ENCODE peak calls at places on chromosomes 11 and 22, in eight cellular contexts. O, G, Z, U, M, A, W and E are unnamed samples.

GRCh38 chr11:65594991-65595920 is at the start of gene KCNK7:
- DNase-seq in G (no peak), U (no peak), O (no peak), W (no peak), Z (no peak), A (no peak), M (no peak), E (no peak)

GRCh38 chr11:36326524-36327419 is 30.7 kb downstream of the PRR5L start:
- DNase-seq in M (no peak), W (no peak), O (no peak), Z (no peak), U (no peak), G (no peak), A (no peak), E (no peak)

GRCh38 chr11:79971255-79971654 is 530.4 kb upstream of the TENM4 start:
- DNase-seq in M (no peak), U (no peak), Z (no peak), A (no peak), W (no peak), G (no peak), O (no peak), E (no peak)

GRCh38 chr11:102448869-102449224 is 3.7 kb downstream of the TMEM123 start:
- DNase-seq in O (no peak), Z (no peak), W (no peak), U (no peak), M (no peak), G (no peak), A (no peak), E (peak)

GRCh38 chr11:47443817-47444216 is 5.1 kb downstream of the RAPSN start:
- DNase-seq in W (no peak), Z (no peak), G (no peak), A (no peak), O (no peak), M (no peak), U (no peak), E (no peak)

GRCh38 chr11:86197448-86197847 is 47.1 kb upstream of the EED start:
- DNase-seq in G (no peak), W (no peak), U (no peak), M (no peak), O (no peak), A (no peak), Z (no peak), E (no peak)

GRCh38 chr11:93089474-93090102 is 108.2 kb downstream of the SLC36A4 start:
- DNase-seq in W (no peak), G (no peak), A (no peak), Z (no peak), U (peak), M (peak), O (no peak), E (peak)

GRCh38 chr22:30881361-30882180 is 87.0 kb downstream of the MORC2 start:
- DNase-seq in G (peak), U (no peak), Z (no peak), M (no peak), O (peak), W (no peak), A (no peak), E (no peak)

GRCh38 chr11:133576351-133576750 is 44.0 kb upstream of the OPCML start:
- DNase-seq in M (no peak), U (no peak), Z (no peak), W (no peak), O (no peak), A (no peak), G (no peak), E (no peak)

GRCh38 chr11:118084247-118084646 is 2.5 kb downstream of the SMIM35 start:
- DNase-seq in O (no peak), M (peak), A (no peak), G (no peak), U (no peak), W (no peak), Z (no peak), E (peak)

GRCh38 chr22:49948958-49949913 is 11.3 kb upstream of the PIM3 start:
- DNase-seq in Z (no peak), U (no peak), W (peak), A (no peak), O (no peak), M (no peak), G (no peak), E (no peak)

GRCh38 chr11:65063532-65063931 is 5.2 kb upstream of the NAALADL1 start:
- DNase-seq in U (no peak), Z (no peak), A (no peak), G (no peak), O (peak), M (no peak), W (no peak), E (no peak)

GRCh38 chr11:45535033-45535432 is 130.4 kb downstream of the CHST1 start:
- DNase-seq in A (no peak), M (no peak), U (no peak), G (no peak), W (no peak), Z (no peak), O (no peak), E (no peak)

GRCh38 chr11:101083334-101083733 is 46.3 kb downstream of the PGR start:
- DNase-seq in U (no peak), O (no peak), G (no peak), Z (no peak), A (no peak), W (no peak), M (no peak), E (no peak)

GRCh38 chr11:132858203-132858602 is 674.1 kb downstream of the OPCML start:
- DNase-seq in A (no peak), W (no peak), Z (no peak), G (no peak), U (peak), O (no peak), M (no peak), E (no peak)

GRCh38 chr22:30438559-30438958 is 13.0 kb downstream of the MTFP1 start:
- DNase-seq in O (no peak), A (no peak), W (no peak), U (no peak), G (peak), Z (no peak), M (no peak), E (no peak)

GRCh38 chr22:25729016-25729415 is 13.0 kb upstream of the MYO18B start:
- DNase-seq in M (no peak), W (no peak), Z (no peak), A (no peak), O (no peak), G (no peak), U (no peak), E (no peak)

GRCh38 chr11:16767957-16768356 is 29.5 kb downstream of the C11orf58 start:
- DNase-seq in W (no peak), U (no peak), Z (no peak), O (no peak), M (no peak), G (no peak), A (no peak), E (no peak)

GRCh38 chr11:110124605-110125004 is 31.4 kb downstream of the ZC3H12C start:
- DNase-seq in G (no peak), A (no peak), W (no peak), M (no peak), O (no peak), U (no peak), Z (no peak), E (no peak)

GRCh38 chr11:102244681-102245409 is 72.4 kb upstream of the BIRC3 start:
- DNase-seq in W (no peak), M (no peak), G (no peak), A (peak), Z (no peak), O (no peak), U (no peak), E (no peak)

GRCh38 chr11:476416-476815 is 26.3 kb downstream of the PTDSS2 start:
- DNase-seq in A (no peak), M (no peak), U (no peak), O (peak), W (no peak), Z (no peak), G (no peak), E (no peak)
- H3K27ac ChIP-seq in A (no peak), M (no peak), U (no peak), O (no peak), W (no peak), Z (no peak), G (no peak), E (no peak)

GRCh38 chr11:114587398-114587953 is 8.1 kb downstream of the NXPE4 start:
- DNase-seq in G (no peak), W (no peak), A (no peak), Z (no peak), M (no peak), U (no peak), O (no peak), E (no peak)
- H3K27ac ChIP-seq in G (no peak), W (no peak), A (no peak), Z (no peak), M (no peak), U (no peak), O (no peak), E (no peak)

GRCh38 chr22:46394622-46395021 is 59.1 kb downstream of the TRMU start:
- DNase-seq in U (no peak), O (no peak), M (no peak), W (no peak), Z (no peak), A (no peak), G (no peak), E (no peak)

GRCh38 chr22:46397514-46397913 is 62.0 kb downstream of the TRMU start:
- DNase-seq in G (no peak), M (no peak), U (no peak), O (no peak), A (no peak), Z (no peak), W (no peak), E (no peak)

GRCh38 chr22:46397951-46398350 is 62.4 kb downstream of the TRMU start:
- DNase-seq in U (no peak), O (no peak), G (no peak), A (no peak), M (no peak), Z (no peak), W (no peak), E (no peak)

GRCh38 chr22:46393791-46394333 is 58.3 kb downstream of the TRMU start:
- DNase-seq in G (no peak), M (no peak), A (no peak), U (no peak), Z (no peak), O (no peak), W (no peak), E (no peak)

DNA sequence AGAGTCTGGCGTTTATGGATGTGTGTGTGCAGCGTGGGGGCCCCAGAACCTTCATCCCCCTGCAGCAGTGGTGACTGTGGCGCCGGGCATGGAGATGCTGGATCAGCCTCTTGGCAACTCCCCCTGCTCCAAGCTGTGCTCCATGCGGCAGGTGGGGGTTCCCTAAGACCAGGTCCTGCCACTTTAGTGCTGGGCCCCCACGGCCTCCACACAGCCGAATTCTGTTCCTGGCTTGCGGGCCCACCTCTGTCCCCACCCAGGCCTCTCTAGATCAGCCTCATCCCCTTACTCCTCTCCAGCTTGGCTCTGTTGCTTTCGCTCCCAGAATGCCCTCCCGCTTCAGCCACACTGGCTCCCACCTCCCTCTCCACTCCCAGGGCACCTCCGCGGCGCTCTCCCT is 59.6 kb downstream of the TRMU start:
- DNase-seq in O (no peak), Z (no peak), A (no peak), U (no peak), W (no peak), M (no peak), G (no peak), E (no peak)
- H3K27ac ChIP-seq in O (no peak), Z (no peak), A (no peak), U (no peak), W (no peak), M (no peak), G (no peak), E (no peak)

GRCh38 chr11:3866836-3867208 is 11.4 kb downstream of the STIM1 start:
- DNase-seq in O (no peak), M (no peak), A (no peak), G (no peak), U (no peak), Z (no peak), W (no peak), E (no peak)
- H3K27ac ChIP-seq in O (no peak), M (no peak), A (peak), G (no peak), U (no peak), Z (peak), W (peak), E (peak)